ENCODE peak calls at places on chromosome 2, in four cellular contexts. One of them, this sample, is unnamed.
A peak's percentile ranks its signal among the peaks of the same experiment; 100 is the strongest.

GRCh38 chr2:174023591-174024523 is 58.7 kb upstream of the SP3 start:
- DNase-seq in renal cortical epithelial cell: peak; percentile 91
- DNase-seq in EL: peak; percentile 83
- DNase-seq in Kasumi-1: peak; percentile 44
- DNase-seq in this sample: peak; percentile 99

GRCh38 chr2:112480540-112481049 is 1.4 kb upstream of the TTL start:
- DNase-seq in Kasumi-1: peak; percentile 32
- DNase-seq in EL: no peak
- DNase-seq in renal cortical epithelial cell: no peak
- DNase-seq in this sample: no peak

GRCh38 chr2:43266692-43267091 is 40.3 kb upstream of the ZFP36L2 start:
- DNase-seq in Kasumi-1: peak; percentile 62
- DNase-seq in EL: no peak
- DNase-seq in renal cortical epithelial cell: peak; percentile 33
- DNase-seq in this sample: no peak

GRCh38 chr2:162199913-162200312 is 43.3 kb downstream of the FAP start:
- DNase-seq in EL: no peak
- DNase-seq in renal cortical epithelial cell: no peak
- DNase-seq in Kasumi-1: no peak
- DNase-seq in this sample: no peak

GRCh38 chr2:232668805-232669444 is 28.2 kb upstream of the GIGYF2 start:
- DNase-seq in EL: peak; percentile 12
- DNase-seq in Kasumi-1: no peak
- DNase-seq in renal cortical epithelial cell: no peak
- DNase-seq in this sample: no peak

GRCh38 chr2:227130636-227131035 is 33.4 kb downstream of the COL4A4 start:
- DNase-seq in renal cortical epithelial cell: no peak
- DNase-seq in EL: no peak
- DNase-seq in Kasumi-1: no peak
- DNase-seq in this sample: no peak

GRCh38 chr2:96866586-96866985 is 3.3 kb downstream of the SEMA4C start:
- DNase-seq in Kasumi-1: no peak
- DNase-seq in EL: no peak
- DNase-seq in renal cortical epithelial cell: no peak
- DNase-seq in this sample: no peak

GRCh38 chr2:138507267-138507666 is 5.7 kb downstream of the SPOPL start:
- DNase-seq in EL: no peak
- DNase-seq in renal cortical epithelial cell: no peak
- DNase-seq in Kasumi-1: no peak
- DNase-seq in this sample: no peak

GRCh38 chr2:136305517-136306192 is 187.7 kb upstream of the CXCR4 start:
- DNase-seq in EL: no peak
- DNase-seq in renal cortical epithelial cell: peak; percentile 19
- DNase-seq in Kasumi-1: no peak
- DNase-seq in this sample: no peak

GRCh38 chr2:101255501-101255900 is 2.8 kb downstream of the CNOT11 start:
- DNase-seq in EL: peak; percentile 28
- DNase-seq in renal cortical epithelial cell: peak; percentile 61
- DNase-seq in Kasumi-1: no peak
- DNase-seq in this sample: peak; percentile 29

GRCh38 chr2:219947575-219947974 is 320.1 kb downstream of the SLC4A3 start:
- DNase-seq in renal cortical epithelial cell: no peak
- DNase-seq in EL: peak; percentile 65
- DNase-seq in Kasumi-1: no peak
- DNase-seq in this sample: no peak

GRCh38 chr2:102304268-102304667 is 7.1 kb upstream of the IL1RL1 start:
- DNase-seq in EL: no peak
- DNase-seq in Kasumi-1: no peak
- DNase-seq in renal cortical epithelial cell: peak; percentile 17
- DNase-seq in this sample: peak; percentile 48

GRCh38 chr2:233706720-233707119 is 6.0 kb upstream of the UGT1A5 start:
- DNase-seq in renal cortical epithelial cell: peak; percentile 82
- DNase-seq in EL: no peak
- DNase-seq in Kasumi-1: no peak
- DNase-seq in this sample: peak; percentile 73

GRCh38 chr2:156110890-156111289 is 221.6 kb downstream of the NR4A2 start:
- DNase-seq in EL: peak; percentile 2
- DNase-seq in renal cortical epithelial cell: peak; percentile 8
- DNase-seq in Kasumi-1: peak; percentile 22
- DNase-seq in this sample: peak; percentile 32

This sample was measured in bronchial epithelial cell.